ENCODE peak calls at places on chromosomes 13 and 19, in seven cellular contexts. E, J, Q, P, N, Z and T are unnamed samples.

GRCh38 chr13:50594276-50594970 is 249.1 kb downstream of the DLEU7 start:
- DNase-seq in Z (no peak), J (no peak), Q (peak), P (no peak), N (no peak), E (no peak), T (peak)

GRCh38 chr13:112154301-112155060 is 87.5 kb downstream of the SOX1 start:
- DNase-seq in Q (no peak), J (no peak), P (no peak), Z (no peak), E (no peak), N (no peak), T (no peak)

GRCh38 chr19:1811942-1812425 is at the start of gene ATP8B3:
- DNase-seq in Q (no peak), E (no peak), N (no peak), P (no peak), J (no peak), Z (no peak), T (no peak)

GRCh38 chr13:49733181-49733951 is 42.1 kb upstream of the EBPL start:
- DNase-seq in N (peak), Z (no peak), P (no peak), Q (no peak), E (peak), J (peak), T (no peak)

GRCh38 chr19:2394054-2394668 is 33.2 kb downstream of the TIMM13 start:
- DNase-seq in E (no peak), Q (no peak), Z (no peak), P (no peak), N (no peak), J (no peak), T (no peak)

GRCh38 chr13:50365683-50366391 is 350.6 kb downstream of the KCNRG start:
- DNase-seq in J (no peak), Q (no peak), E (no peak), Z (peak), N (no peak), P (no peak), T (no peak)

GRCh38 chr19:12987781-12988180 is 7.5 kb upstream of the NFIX start:
- DNase-seq in Q (no peak), P (no peak), Z (no peak), E (no peak), N (no peak), J (no peak), T (no peak)

GRCh38 chr19:13211426-13212308 is 61.5 kb downstream of the IER2 start:
- DNase-seq in P (no peak), N (no peak), Z (no peak), J (no peak), E (no peak), Q (no peak), T (no peak)

GRCh38 chr13:104671901-104672300 is 1605.7 kb upstream of the SLC10A2 start:
- DNase-seq in E (no peak), J (no peak), Q (no peak), P (no peak), N (no peak), Z (no peak), T (no peak)

GRCh38 chr19:46786236-46787039 is 2.0 kb downstream of the SLC1A5 start:
- DNase-seq in Z (peak), E (peak), P (no peak), N (peak), J (peak), Q (peak), T (no peak)

GRCh38 chr19:2775556-2776430 is 7.3 kb downstream of the SGTA start:
- DNase-seq in J (peak), P (no peak), Z (peak), Q (no peak), E (no peak), N (peak), T (no peak)

GRCh38 chr13:45907501-45907900 is 55.9 kb upstream of the SIAH3 start:
- DNase-seq in J (no peak), N (no peak), Z (no peak), E (no peak), Q (no peak), P (no peak), T (no peak)
- H3K4ac ChIP-seq in J (no peak), N (no peak), Z (no peak), E (no peak), Q (no peak), P (no peak), T (no peak)

GRCh38 chr19:30686911-30687566 is 314.9 kb downstream of the ZNF536 start:
- DNase-seq in P (no peak), J (no peak), Q (no peak), E (peak), Z (no peak), N (no peak), T (no peak)
- H3K9ac ChIP-seq in P (no peak), J (no peak), Q (no peak), E (peak), Z (no peak), N (peak), T (no peak)

GRCh38 chr19:29682236-29682895 is 17.1 kb downstream of the PLEKHF1 start:
- DNase-seq in J (no peak), E (no peak), N (no peak), Q (no peak), P (no peak), Z (no peak), T (no peak)

GRCh38 chr19:29680937-29681336 is 15.7 kb downstream of the PLEKHF1 start:
- DNase-seq in E (no peak), J (no peak), P (no peak), Z (no peak), N (no peak), Q (no peak), T (no peak)

GRCh38 chr19:29685326-29685725 is 20.1 kb downstream of the PLEKHF1 start:
- DNase-seq in P (no peak), N (no peak), E (no peak), J (no peak), Q (no peak), Z (no peak), T (no peak)

GRCh38 chr19:29681422-29682235 is 16.4 kb downstream of the PLEKHF1 start:
- DNase-seq in Q (no peak), J (no peak), Z (no peak), E (no peak), N (no peak), P (no peak), T (no peak)

DNA sequence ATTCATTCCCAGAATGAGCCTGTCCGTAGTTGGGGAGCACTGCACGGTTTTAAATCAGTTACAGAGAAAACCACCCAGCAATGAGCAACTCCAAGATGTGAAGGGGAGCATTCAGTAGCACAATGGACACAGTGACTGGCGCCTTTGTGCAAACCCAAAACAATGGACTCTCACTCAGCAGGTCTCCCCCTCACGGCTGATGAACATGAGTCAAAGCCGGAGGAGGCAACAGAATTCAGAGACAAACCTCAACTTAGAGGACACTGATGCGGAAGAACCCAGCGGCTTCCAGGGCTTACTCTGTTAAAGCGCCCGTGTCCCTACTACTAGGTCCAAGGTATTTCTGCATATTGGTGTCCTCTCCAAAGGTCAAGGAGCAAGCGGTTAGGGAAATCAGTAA is 17.7 kb downstream of the PLEKHF1 start:
- DNase-seq in Q (peak), N (no peak), E (no peak), Z (no peak), P (no peak), J (no peak), T (no peak)
- H2BK5ac ChIP-seq in Q (no peak), N (no peak), E (no peak), Z (no peak), P (no peak), J (no peak), T (no peak)

GRCh38 chr13:113750554-113751399 is 8.2 kb upstream of the TMEM255B start:
- DNase-seq in Q (no peak), P (no peak), J (no peak), N (no peak), E (no peak), Z (no peak), T (no peak)

GRCh38 chr13:113749507-113749906 is 9.5 kb upstream of the TMEM255B start:
- DNase-seq in Z (no peak), J (no peak), P (no peak), Q (no peak), N (no peak), E (no peak), T (no peak)

GRCh38 chr13:113749956-113750355 is 9.1 kb upstream of the TMEM255B start:
- DNase-seq in E (no peak), Q (no peak), J (no peak), Z (no peak), N (no peak), P (no peak), T (no peak)

GRCh38 chr13:113753171-113753570 is 5.9 kb upstream of the TMEM255B start:
- DNase-seq in P (no peak), J (no peak), Q (no peak), E (no peak), Z (no peak), N (no peak), T (no peak)

GRCh38 chr13:113751491-113751890 is 7.5 kb upstream of the TMEM255B start:
- DNase-seq in Z (no peak), P (no peak), J (no peak), N (no peak), E (no peak), Q (no peak), T (no peak)
- H3K4ac ChIP-seq in Z (no peak), P (no peak), J (no peak), N (no peak), E (no peak), Q (no peak), T (no peak)

GRCh38 chr19:14786421-14786851 is 8.1 kb upstream of the ADGRE2 start:
- DNase-seq in Z (no peak), E (peak), N (no peak), J (no peak), Q (peak), P (no peak), T (peak)
- H3K9ac ChIP-seq in Z (peak), E (peak), N (no peak), J (no peak), Q (no peak), P (no peak), T (no peak)